ENCODE peak calls at places on chromosomes 13 and 19, in four cellular contexts. V is H9, C is T-cell, I is kidney epithelial cell. P is an unnamed sample.
A peak's percentile ranks its signal among the peaks of the same experiment; 100 is the strongest.

GRCh38 chr13:20995245-20995829 is 66.0 kb downstream of the LATS2 start:
- DNase-seq in V (peak; percentile 9), C (no peak), I (no peak), P (no peak)

GRCh38 chr13:78382481-78382880 is 220.9 kb downstream of the POU4F1 start:
- DNase-seq in V (no peak), C (no peak), I (no peak), P (no peak)

GRCh38 chr13:30002577-30002976 is 152.2 kb upstream of the UBL3 start:
- DNase-seq in V (no peak), C (no peak), I (no peak), P (no peak)

GRCh38 chr19:47762615-47763308 is 15.7 kb upstream of the SELENOW start:
- DNase-seq in V (no peak), C (no peak), I (no peak), P (no peak)

GRCh38 chr13:34698953-34699352 is 243.1 kb upstream of the NBEA start:
- DNase-seq in V (no peak), C (no peak), I (no peak), P (no peak)

GRCh38 chr19:17517898-17518297 is 6.4 kb downstream of the PGLS start:
- DNase-seq in V (no peak), C (no peak), I (no peak), P (no peak)

GRCh38 chr19:17073869-17074627 is 1.2 kb downstream of the HAUS8 start:
- DNase-seq in V (peak; percentile 54), C (no peak), I (no peak), P (peak; percentile 67)

GRCh38 chr19:35868172-35868822 is at the start of gene APLP1:
- DNase-seq in V (peak; percentile 73), C (peak; percentile 52), I (no peak), P (peak; percentile 91)

GRCh38 chr19:41427647-41428480 is 690 bp upstream of the B3GNT8 start:
- DNase-seq in V (peak; percentile 39), C (peak; percentile 46), I (no peak), P (peak; percentile 84)

GRCh38 chr13:26867451-26868067 is 107.0 kb upstream of the GPR12 start:
- DNase-seq in V (no peak), C (no peak), I (no peak), P (peak; percentile 38)

GRCh38 chr19:48656840-48657474 is 11.0 kb upstream of the CA11 start:
- DNase-seq in V (no peak), C (no peak), I (peak; percentile 89), P (peak; percentile 39)

GRCh38 chr13:76889254-76889653 is 3.0 kb upstream of the KCTD12 start:
- DNase-seq in V (no peak), C (no peak), I (no peak), P (no peak)

GRCh38 chr13:24271611-24272451 is 37.5 kb upstream of the C1QTNF9 start:
- DNase-seq in V (no peak), C (peak; percentile 69), I (no peak), P (no peak)

GRCh38 chr19:51079486-51080110 is 3.1 kb downstream of the KLK14 start:
- DNase-seq in V (no peak), C (no peak), I (no peak), P (peak; percentile 45)

GRCh38 chr13:106919093-106919492 is 351.2 kb upstream of the ARGLU1 start:
- DNase-seq in V (no peak), C (no peak), I (no peak), P (no peak)

P was measured in H7.